ENCODE peak calls at places on chromosomes 2 and 18, in four cellular contexts. G, A, C and O are unnamed samples.

GRCh38 chr2:216770050-216770449 is 74.7 kb upstream of the IGFBP5 start:
- DNase-seq in C (no peak), G (no peak), A (no peak), O (no peak)

GRCh38 chr2:71456617-71457016 is 3.3 kb downstream of the DYSF start:
- DNase-seq in G (no peak), C (no peak), A (no peak), O (no peak)

GRCh38 chr18:61719676-61720075 is 173.1 kb downstream of the RNF152 start:
- DNase-seq in A (no peak), C (no peak), G (no peak), O (no peak)

GRCh38 chr18:74652392-74652988 is 54.8 kb downstream of the ZNF407 start:
- DNase-seq in G (no peak), C (peak; percentile 32), A (no peak), O (no peak)

GRCh38 chr2:64807417-64807816 is 153.7 kb upstream of the SERTAD2 start:
- DNase-seq in C (peak; percentile 99), A (no peak), G (peak; percentile 50), O (no peak)

GRCh38 chr2:58182527-58182926 is 58.6 kb downstream of the FANCL start:
- DNase-seq in A (no peak), G (no peak), C (no peak), O (no peak)

GRCh38 chr2:8682719-8683667 is 1.1 kb downstream of the ID2 start:
- DNase-seq in A (no peak), G (peak; percentile 67), C (no peak), O (peak; percentile 52)

GRCh38 chr18:59493019-59493418 is 134.0 kb upstream of the LMAN1 start:
- DNase-seq in G (no peak), C (no peak), A (no peak), O (no peak)

GRCh38 chr2:30691948-30692828 is 115.1 kb downstream of the CAPN13 start:
- DNase-seq in A (peak; percentile 64), C (no peak), G (no peak), O (no peak)

GRCh38 chr18:65057439-65058083 is 693.3 kb upstream of the CDH7 start:
- DNase-seq in C (no peak), G (no peak), A (no peak), O (no peak)

GRCh38 chr18:24726727-24727539 is 266.5 kb downstream of the HRH4 start:
- DNase-seq in G (no peak), A (peak; percentile 74), C (peak; percentile 57), O (peak; percentile 75)

GRCh38 chr2:1927896-1928568 is 183.7 kb upstream of the PXDN start:
- DNase-seq in G (no peak), C (no peak), A (no peak), O (no peak)

GRCh38 chr2:201980389-201980821 is 53.2 kb upstream of the FZD7 start:
- DNase-seq in C (no peak), G (no peak), A (no peak), O (no peak)

GRCh38 chr2:68284896-68285295 is 32.6 kb upstream of the PPP3R1 start:
- DNase-seq in G (no peak), C (no peak), A (peak; percentile 66), O (no peak)

GRCh38 chr2:166126014-166126639 is 1.7 kb downstream of the SCN1A start:
- DNase-seq in G (peak; percentile 55), A (no peak), C (no peak), O (peak; percentile 69)

GRCh38 chr18:58087928-58088722 is 44.1 kb downstream of the NEDD4L start:
- DNase-seq in G (peak; percentile 82), A (no peak), C (no peak), O (peak; percentile 98)

GRCh38 chr2:186256540-186256939 is 229.5 kb upstream of the ZC3H15 start:
- DNase-seq in A (no peak), G (no peak), C (no peak), O (no peak)

GRCh38 chr18:28682912-28683311 is 506.0 kb upstream of the CDH2 start:
- DNase-seq in A (no peak), G (no peak), C (no peak), O (no peak)

GRCh38 chr2:127568128-127568527 is 32.6 kb downstream of the MYO7B start:
- DNase-seq in G (no peak), C (no peak), A (no peak), O (no peak)

GRCh38 chr2:120539937-120540718 is 194.2 kb downstream of the INHBB start:
- DNase-seq in C (peak; percentile 76), G (peak; percentile 61), A (peak; percentile 96), O (no peak)

GRCh38 chr2:9538000-9538507 is 17.6 kb downstream of the ADAM17 start:
- DNase-seq in G (no peak), C (no peak), A (no peak), O (no peak)

GRCh38 chr2:230852113-230852512 is 12.6 kb upstream of the ITM2C start:
- DNase-seq in C (no peak), A (no peak), G (no peak), O (no peak)

GRCh38 chr2:71511776-71512175 is 58.4 kb downstream of the DYSF start:
- DNase-seq in C (no peak), A (no peak), G (no peak), O (no peak)

GRCh38 chr18:21458322-21458721 is 142.2 kb downstream of the ESCO1 start:
- DNase-seq in A (peak; percentile 81), G (no peak), C (no peak), O (no peak)

GRCh38 chr2:24024018-24024417 is 14.1 kb downstream of the MFSD2B start:
- DNase-seq in G (peak; percentile 48), C (no peak), A (peak; percentile 60), O (no peak)

GRCh38 chr2:165469417-165469816 is at the start of gene CSRNP3:
- DNase-seq in C (peak; percentile 51), A (no peak), G (no peak), O (peak; percentile 75)

GRCh38 chr18:9708057-9708881 is at the start of gene RAB31:
- DNase-seq in C (no peak), A (peak; percentile 87), G (peak; percentile 89), O (peak; percentile 56)

GRCh38 chr18:73316513-73316912 is 448.7 kb upstream of the NETO1 start:
- DNase-seq in G (no peak), C (no peak), A (no peak), O (no peak)

GRCh38 chr2:173898178-173898668 is 67.0 kb downstream of the SP3 start:
- DNase-seq in A (no peak), C (no peak), G (no peak), O (no peak)

GRCh38 chr18:12421732-12422131 is 14.0 kb downstream of the PRELID3A start:
- DNase-seq in C (no peak), A (no peak), G (no peak), O (peak; percentile 30)

GRCh38 chr18:12422936-12423335 is 15.2 kb downstream of the PRELID3A start:
- DNase-seq in G (no peak), A (no peak), C (no peak), O (no peak)

GRCh38 chr18:12423820-12424219 is 16.1 kb downstream of the PRELID3A start:
- DNase-seq in G (no peak), A (no peak), C (no peak), O (no peak)

GRCh38 chr18:12423393-12423792 is 15.7 kb downstream of the PRELID3A start:
- DNase-seq in G (no peak), A (no peak), C (no peak), O (no peak)

GRCh38 chr18:12420831-12421421 is 13.2 kb downstream of the PRELID3A start:
- DNase-seq in A (no peak), G (no peak), C (no peak), O (peak; percentile 80)
- H3K4me3 ChIP-seq in A (peak overlapping the region; percentile 63), G (no peak overlapping the region), C (no peak overlapping the region), O (peak overlapping the region; percentile 30)

GRCh38 chr2:48514591-48514990 is 15.4 kb upstream of the STON1 start:
- DNase-seq in G (no peak), A (no peak), C (no peak), O (no peak)
- H3K27me3 ChIP-seq in G (no peaks in the 10 kb centered on the region), A (no peaks in the 10 kb centered on the region), C (no peaks in the 10 kb centered on the region), O (no peaks in the 10 kb centered on the region)

DNA sequence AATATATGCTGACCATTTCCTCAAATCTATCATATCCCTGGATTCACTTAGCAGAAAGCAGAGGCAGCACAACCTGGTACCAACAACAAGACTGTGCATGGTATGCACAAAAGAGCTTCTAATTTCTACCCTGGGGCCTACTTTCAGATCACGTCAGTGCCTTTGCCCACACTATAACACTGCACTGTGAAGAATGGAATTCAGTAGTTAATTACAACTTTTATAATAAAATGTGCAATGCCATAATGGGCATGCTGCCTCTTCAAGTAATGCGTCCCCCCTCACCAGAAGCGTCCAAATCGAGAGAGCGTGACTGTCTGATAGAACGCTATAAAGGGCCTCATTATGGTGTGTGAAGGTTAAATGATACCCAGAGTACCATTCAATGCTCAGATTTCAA is 328.1 kb upstream of the PKDCC start:
- DNase-seq in G (no peak), C (no peak), A (no peak), O (no peak)
- H3K4me3 ChIP-seq in G (no peak overlapping the region), C (no peak overlapping the region), A (no peak overlapping the region), O (no peak overlapping the region)

GRCh38 chr2:79977782-79978181 is 326.8 kb downstream of the LRRTM1 start:
- DNase-seq in G (no peak), A (no peak), C (no peak), O (no peak)
- H3K27me3 ChIP-seq in G (no peaks in the 10 kb centered on the region), A (no peaks in the 10 kb centered on the region), C (no peaks in the 10 kb centered on the region), O (no peaks in the 10 kb centered on the region)

GRCh38 chr18:50560681-50561629 is 1.1 kb downstream of the MAPK4 start:
- DNase-seq in C (no peak), G (no peak), A (no peak), O (peak; percentile 42)
- H3K4me3 ChIP-seq in C (no peak overlapping the region), G (peak overlapping the region; percentile 62), A (peak overlapping the region; percentile 70), O (peak overlapping the region; percentile 72)

GRCh38 chr2:45000341-45000901 is 8.8 kb downstream of the SIX2 start:
- DNase-seq in A (no peak), G (no peak), C (no peak), O (no peak)
- H3K27me3 ChIP-seq in A (peaks cover 15% of the 10 kb centered on the region), G (peaks cover 91% of the 10 kb centered on the region), C (peaks cover 94% of the 10 kb centered on the region), O (peaks cover 9% of the 10 kb centered on the region)

GRCh38 chr2:60529111-60529510 is 24.3 kb downstream of the BCL11A start:
- DNase-seq in G (peak; percentile 68), C (no peak), A (no peak), O (no peak)

GRCh38 chr2:60532421-60532820 is 21.0 kb downstream of the BCL11A start:
- DNase-seq in G (no peak), C (no peak), A (no peak), O (no peak)

GRCh38 chr2:60530228-60530627 is 23.2 kb downstream of the BCL11A start:
- DNase-seq in A (no peak), C (no peak), G (no peak), O (no peak)

GRCh38 chr2:60531638-60532216 is 21.7 kb downstream of the BCL11A start:
- DNase-seq in A (no peak), C (no peak), G (no peak), O (peak; percentile 72)

GRCh38 chr2:60530660-60531276 is 22.7 kb downstream of the BCL11A start:
- DNase-seq in A (no peak), C (no peak), G (peak; percentile 80), O (peak; percentile 76)
- H3K4me3 ChIP-seq in A (no peak overlapping the region), C (no peak overlapping the region), G (no peak overlapping the region), O (no peak overlapping the region)